ENCODE peak calls at places on chromosomes 11 and 22, in six cellular contexts. W is activated T-cell treated with anti-CD3 and anti-CD28 coated beads, Interleukin-2, amount 50 U/mL, for 1 hour; Y is stomach; Z is neural progenitor cell; D is cardiac fibroblast; G is Calu3. L is an unnamed sample.

GRCh38 chr11:28284206-28284605 is 176.0 kb downstream of the METTL15 start:
- DNase-seq in W (no peak), Y (no peak), Z (no peak), D (no peak), G (no peak), L (no peak)

GRCh38 chr22:49507607-49508292 is 319.9 kb downstream of the BRD1 start:
- DNase-seq in W (no peak), Y (peak), Z (no peak), D (no peak), G (no peak), L (no peak)

GRCh38 chr11:33842236-33842915 is 49.5 kb downstream of the LMO2 start:
- DNase-seq in W (no peak), Y (no peak), Z (no peak), D (no peak), G (no peak), L (no peak)

GRCh38 chr11:60482361-60482760 is 10.2 kb upstream of the MS4A12 start:
- DNase-seq in W (no peak), Y (no peak), Z (no peak), D (no peak), G (no peak), L (peak)

GRCh38 chr11:10405858-10406592 is 49.0 kb upstream of the AMPD3 start:
- DNase-seq in W (peak), Y (peak), Z (peak), D (peak), G (peak), L (peak)

GRCh38 chr11:111494040-111494439 is 18.1 kb downstream of the BTG4 start:
- DNase-seq in W (no peak), Y (no peak), Z (peak), D (no peak), G (no peak), L (no peak)

GRCh38 chr11:19777032-19777341 is 64.3 kb downstream of the NAV2 start:
- DNase-seq in W (no peak), Y (peak), Z (peak), D (no peak), G (peak), L (peak)

GRCh38 chr11:132072880-132073213 is 702.4 kb downstream of the NTM start:
- DNase-seq in W (no peak), Y (no peak), Z (no peak), D (no peak), G (no peak), L (no peak)